ENCODE peak calls at places on chromosomes 11 and 22, in nine cellular contexts. Y, G, J, Z, H, E, T, W and R are unnamed samples.

GRCh38 chr22:40024201-40025061 is 29.7 kb downstream of the FAM83F start:
- DNase-seq in G (peak; percentile 68), H (peak; percentile 93), T (peak; percentile 49), J (peak; percentile 87), E (no peak), Z (peak; percentile 62), Y (no peak), W (peak; percentile 58), R (peak; percentile 77)

GRCh38 chr22:44753189-44754042 is 1.0 kb downstream of the ARHGAP8 start:
- DNase-seq in G (no peak), J (peak; percentile 84), E (no peak), T (no peak), Z (peak; percentile 64), W (peak; percentile 31), H (peak; percentile 54), Y (no peak), R (peak; percentile 40)

GRCh38 chr11:66289548-66290331 is 797 bp upstream of the YIF1A start:
- DNase-seq in H (peak; percentile 94), G (no peak), Y (peak; percentile 87), Z (no peak), T (peak; percentile 78), E (peak; percentile 72), W (peak; percentile 64), J (peak; percentile 90), R (peak; percentile 86)

GRCh38 chr11:22193348-22194051 is 615 bp downstream of the ANO5 start:
- DNase-seq in H (peak; percentile 77), T (peak; percentile 13), W (no peak), G (peak; percentile 37), Z (no peak), Y (peak; percentile 67), E (peak; percentile 43), J (peak; percentile 50), R (peak; percentile 37)

GRCh38 chr11:65522640-65523322 is 2.1 kb upstream of the SCYL1 start:
- DNase-seq in J (no peak), W (no peak), H (no peak), Z (no peak), T (no peak), Y (no peak), G (no peak), E (no peak), R (no peak)

GRCh38 chr11:119027561-119028345 is 2.9 kb downstream of the SLC37A4 start:
- DNase-seq in T (no peak), G (no peak), Y (no peak), E (no peak), J (no peak), Z (no peak), H (no peak), W (no peak), R (no peak)

GRCh38 chr11:78564889-78565467 is 9.7 kb downstream of the NARS2 start:
- DNase-seq in T (no peak), W (no peak), Y (no peak), H (no peak), G (no peak), Z (no peak), J (no peak), E (no peak), R (no peak)

GRCh38 chr11:78562398-78562797 is 12.3 kb downstream of the NARS2 start:
- DNase-seq in Z (peak; percentile 70), J (no peak), E (no peak), W (no peak), G (no peak), Y (no peak), H (no peak), T (no peak), R (no peak)

GRCh38 chr11:31819533-31820437 is 8.7 kb upstream of the PAX6 start:
- DNase-seq in W (no peak), J (no peak), H (peak; percentile 74), Y (no peak), T (no peak), Z (no peak), G (no peak), E (no peak), R (no peak)

GRCh38 chr11:119062779-119063178 is 4.8 kb upstream of the VPS11 start:
- DNase-seq in Z (peak; percentile 73), G (peak; percentile 65), Y (no peak), T (peak; percentile 31), J (no peak), H (no peak), W (no peak), E (no peak), R (no peak)

GRCh38 chr11:78349614-78350013 is 68.0 kb downstream of the GAB2 start:
- DNase-seq in Z (peak; percentile 10), G (no peak), E (no peak), T (peak; percentile 22), W (no peak), J (no peak), H (no peak), Y (no peak), R (no peak)

GRCh38 chr22:44981857-44982256 is 27.9 kb downstream of the PHF21B start:
- DNase-seq in G (no peak), T (no peak), W (no peak), E (no peak), Z (no peak), Y (no peak), J (no peak), H (no peak), R (no peak)

GRCh38 chr11:61919841-61920631 is 2.7 kb upstream of the RAB3IL1 start:
- DNase-seq in Z (no peak), T (peak; percentile 2), G (no peak), J (peak; percentile 64), W (no peak), Y (peak; percentile 71), E (no peak), H (no peak), R (no peak)

GRCh38 chr22:38762607-38763006 is 6.8 kb upstream of the SUN2 start:
- DNase-seq in T (no peak), E (no peak), W (no peak), H (no peak), Y (no peak), G (no peak), J (no peak), Z (no peak), R (peak; percentile 63)

GRCh38 chr11:126989942-126990715 is 10.4 kb downstream of the KIRREL3 start:
- DNase-seq in Y (no peak), Z (peak; percentile 53), E (peak; percentile 70), T (peak; percentile 68), W (peak; percentile 65), J (peak; percentile 84), H (peak; percentile 92), G (peak; percentile 75), R (peak; percentile 58)

GRCh38 chr11:43947003-43947500 is 4.6 kb downstream of the C11orf96 start:
- DNase-seq in T (peak; percentile 24), J (no peak), Z (no peak), W (no peak), G (no peak), Y (peak; percentile 89), E (no peak), H (peak; percentile 74), R (peak; percentile 42)

GRCh38 chr11:34355726-34356125 is 2.1 kb downstream of the ABTB2 start:
- DNase-seq in W (no peak), H (no peak), Y (no peak), J (no peak), T (no peak), E (no peak), Z (no peak), G (no peak), R (no peak)
- H3K4me3 ChIP-seq in W (no peak overlapping the region), H (peak overlapping the region; percentile 85), Y (peak overlapping the region; percentile 85), J (peak overlapping the region; percentile 40), T (peak overlapping the region; percentile 88), E (peak overlapping the region; percentile 59), Z (no peak overlapping the region), G (no peak overlapping the region), R (no peak overlapping the region)

GRCh38 chr22:35390933-35391332 is 9.0 kb upstream of the MCM5 start:
- DNase-seq in Z (no peak), J (no peak), E (no peak), T (no peak), W (no peak), H (no peak), Y (no peak), G (no peak), R (no peak)

GRCh38 chr22:35393116-35394010 is 6.6 kb upstream of the MCM5 start:
- DNase-seq in T (no peak), Z (no peak), J (no peak), Y (no peak), G (no peak), E (no peak), W (no peak), H (no peak), R (no peak)

GRCh38 chr22:35392357-35392756 is 7.6 kb upstream of the MCM5 start:
- DNase-seq in W (no peak), Y (no peak), G (no peak), T (no peak), Z (no peak), E (no peak), J (no peak), H (no peak), R (no peak)

GRCh38 chr22:35394810-35395563 is 5.0 kb upstream of the MCM5 start:
- DNase-seq in W (no peak), Y (no peak), J (no peak), Z (no peak), H (no peak), T (no peak), G (no peak), E (no peak), R (no peak)

DNA sequence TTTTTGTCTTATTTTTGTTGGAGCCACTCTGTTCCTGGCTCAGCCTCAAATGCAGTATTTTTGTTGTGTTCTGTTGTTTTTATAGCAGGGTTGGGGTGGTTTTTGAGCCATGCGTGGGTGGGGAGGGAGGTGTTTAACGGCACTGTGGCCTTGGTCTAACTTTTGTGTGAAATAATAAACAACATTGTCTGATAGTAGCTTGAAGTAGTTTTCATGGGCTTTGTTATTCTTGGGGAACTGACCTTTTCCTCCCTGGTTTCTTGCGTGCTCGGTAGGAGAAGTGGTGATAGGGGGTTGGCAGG is 6.0 kb upstream of the MCM5 start:
- DNase-seq in Y (no peak), E (no peak), Z (no peak), J (no peak), T (no peak), G (no peak), W (no peak), H (no peak), R (no peak)
- H3K27ac ChIP-seq in Y (no peak overlapping the region), E (no peak overlapping the region), Z (no peak overlapping the region), J (no peak overlapping the region), T (no peak overlapping the region), G (no peak overlapping the region), W (no peak overlapping the region), H (no peak overlapping the region), R (no peak overlapping the region)

DNA sequence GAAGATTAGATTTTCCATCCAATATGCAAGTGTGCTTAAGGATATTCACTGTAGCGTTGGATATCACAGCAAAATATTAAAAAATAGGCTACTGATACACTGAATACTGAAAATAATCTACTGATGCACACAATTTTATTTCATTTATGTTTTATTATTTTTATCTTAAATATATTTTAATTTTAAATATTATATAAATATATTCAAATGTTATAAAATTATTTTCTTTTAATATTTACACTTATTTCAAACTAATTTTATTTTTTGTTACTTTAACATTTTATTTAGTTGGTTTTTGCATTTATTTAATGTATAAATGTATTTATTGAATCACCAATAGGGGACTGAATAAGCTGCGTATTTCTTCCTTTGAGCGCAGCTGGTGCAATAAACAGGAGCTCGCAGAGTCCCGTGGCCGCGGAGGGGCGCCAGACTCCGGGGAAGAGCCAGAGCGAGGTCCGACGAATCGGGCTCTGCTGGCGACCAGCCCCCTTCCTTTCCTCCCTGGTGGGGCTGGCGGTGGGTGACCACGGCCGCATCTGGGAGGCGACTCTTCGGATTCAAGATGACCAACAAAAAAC is 12.2 kb downstream of the MMP3 start:
- DNase-seq in J (peak; percentile 44), H (peak; percentile 78), T (no peak), G (no peak), Z (peak; percentile 62), W (peak; percentile 59), Y (no peak), E (no peak), R (no peak)
- H3K4me3 ChIP-seq in J (no peak overlapping the region), H (peak overlapping the region; percentile 43), T (no peak overlapping the region), G (no peak overlapping the region), Z (peak overlapping the region; percentile 43), W (no peak overlapping the region), Y (no peak overlapping the region), E (peak overlapping the region; percentile 40), R (no peak overlapping the region)

GRCh38 chr11:19435306-19435989 is 194.7 kb upstream of the E2F8 start:
- DNase-seq in H (no peak), Y (no peak), T (no peak), E (no peak), G (no peak), J (no peak), Z (no peak), W (no peak), R (no peak)
- H3K27ac ChIP-seq in H (no peak overlapping the region), Y (no peak overlapping the region), T (no peak overlapping the region), E (no peak overlapping the region), G (no peak overlapping the region), J (no peak overlapping the region), Z (no peak overlapping the region), W (no peak overlapping the region), R (no peak overlapping the region)